ENCODE peak calls at places on chromosome 14, in five cellular contexts. U is activated naive CD8-positive, alpha-beta T cell treated with anti-CD3 and anti-CD28 coated beads, Interleukin-2, amount 50 U/mL, for 24 hours; Y is head of caudate nucleus; I is CD4-positive, alpha-beta T cell; F is mucosa of gallbladder. S is an unnamed sample.

GRCh38 chr14:104266643-104267575 is 128.5 kb downstream of the KIF26A start:
- DNase-seq in U (no peak), Y (no peak), I (no peak), F (no peak), S (no peak)

GRCh38 chr14:52434955-52435354 is 117.3 kb downstream of the TXNDC16 start:
- DNase-seq in I (no peak), U (no peak), Y (no peak), F (no peak), S (no peak)

GRCh38 chr14:67526676-67527459 is 6.2 kb upstream of the PLEKHH1 start:
- DNase-seq in Y (peak; percentile 85), F (peak; percentile 52), I (no peak), U (peak; percentile 34), S (peak; percentile 66)

GRCh38 chr14:95482967-95483842 is 33.2 kb downstream of the SYNE3 start:
- DNase-seq in Y (no peak), F (peak; percentile 75), I (no peak), U (no peak), S (no peak)

GRCh38 chr14:90815817-90816662 is at the start of gene TTC7B:
- DNase-seq in F (no peak), I (peak; percentile 35), Y (no peak), U (peak; percentile 47), S (no peak)

GRCh38 chr14:54737132-54737711 is 165.4 kb downstream of the GCH1 start:
- DNase-seq in Y (no peak), F (no peak), U (peak; percentile 27), I (no peak), S (no peak)

GRCh38 chr14:22821193-22822016 is 6.2 kb upstream of the SLC7A7 start:
- DNase-seq in F (peak; percentile 77), U (no peak), Y (no peak), I (no peak), S (no peak)

GRCh38 chr14:64702493-64703392 is 1.5 kb upstream of the PLEKHG3 start:
- DNase-seq in U (no peak), Y (no peak), F (no peak), I (peak; percentile 29), S (peak; percentile 88)

GRCh38 chr14:23321572-23322547 is 603 bp downstream of the PABPN1 start:
- DNase-seq in Y (peak; percentile 34), F (no peak), I (peak; percentile 43), U (peak; percentile 72), S (peak; percentile 63)

GRCh38 chr14:69040343-69040742 is 61.2 kb upstream of the ACTN1 start:
- DNase-seq in F (no peak), Y (no peak), I (no peak), U (no peak), S (no peak)

GRCh38 chr14:103686831-103687485 is 28.3 kb downstream of the XRCC3 start:
- DNase-seq in Y (no peak), I (no peak), U (no peak), F (no peak), S (no peak)

GRCh38 chr14:104138891-104139459 is 588 bp downstream of the KIF26A start:
- DNase-seq in U (no peak), Y (no peak), F (no peak), I (no peak), S (no peak)

GRCh38 chr14:55731881-55732498 is 152.0 kb downstream of the KTN1 start:
- DNase-seq in Y (peak; percentile 60), I (peak; percentile 12), U (peak; percentile 56), F (peak; percentile 52), S (no peak)

GRCh38 chr14:90513151-90514014 is 116.6 kb downstream of the CALM1 start:
- DNase-seq in I (no peak), F (peak; percentile 90), U (no peak), Y (peak; percentile 99), S (no peak)

S was measured in H1.